ENCODE peak calls at places on chromosomes 2 and 18, in nine cellular contexts. X is right lobe of liver; C is PC-3; L is CD4-positive, alpha-beta memory T cell; Y is psoas muscle; U is mesendoderm; A is OCI-LY7; G is cardiac muscle cell; Z is fibroblast of lung. O is an unnamed sample. For H3K4me1, the result is how much of the 10 kb centered on the place peaks cover.

GRCh38 chr2:173122936-173123335 is 47.3 kb downstream of the MAP3K20 start:
- DNase-seq in X (no peak), C (no peak), L (no peak), Y (no peak), U (no peak), A (no peak), G (no peak), Z (no peak), O (peak)

GRCh38 chr2:111227716-111228141 is 107.0 kb downstream of the BCL2L11 start:
- DNase-seq in X (no peak), C (peak), L (no peak), Y (no peak), U (peak), A (no peak), G (peak), Z (peak), O (no peak)

GRCh38 chr2:55431982-55432627 is 12.4 kb upstream of the CCDC88A start:
- DNase-seq in X (no peak), C (peak), L (peak), Y (no peak), U (peak), A (peak), G (peak), Z (peak), O (peak)

GRCh38 chr2:120936476-120937334 is 201.0 kb downstream of the GLI2 start:
- DNase-seq in X (no peak), C (no peak), L (no peak), Y (peak), U (no peak), A (no peak), G (no peak), Z (no peak), O (peak)

GRCh38 chr2:109351164-109351756 is 222.3 kb downstream of the SH3RF3 start:
- DNase-seq in X (no peak), C (peak), L (no peak), Y (peak), U (no peak), A (no peak), G (peak), Z (peak), O (peak)

GRCh38 chr2:195532255-195532627 is 124.8 kb upstream of the SLC39A10 start:
- DNase-seq in X (no peak), C (no peak), L (no peak), Y (no peak), U (no peak), A (no peak), G (no peak), Z (no peak), O (no peak)

GRCh38 chr2:60555794-60556161 is 2.3 kb upstream of the BCL11A start:
- DNase-seq in X (no peak), C (no peak), L (no peak), Y (no peak), U (peak), A (peak), G (no peak), Z (no peak), O (no peak)

GRCh38 chr2:217162533-217162932 is 302.7 kb upstream of the TNP1 start:
- DNase-seq in X (no peak), C (peak), L (peak), Y (no peak), U (no peak), A (no peak), G (peak), Z (peak), O (peak)

GRCh38 chr18:61731169-61731568 is 161.6 kb downstream of the RNF152 start:
- DNase-seq in X (no peak), C (no peak), L (no peak), Y (no peak), U (no peak), A (no peak), G (peak), Z (peak), O (no peak)

GRCh38 chr2:182259629-182260150 is 167.1 kb downstream of the PDE1A start:
- DNase-seq in X (no peak), C (no peak), L (no peak), Y (no peak), U (no peak), A (no peak), G (peak), Z (peak), O (peak)

GRCh38 chr2:107607054-107607453 is 219.6 kb upstream of the RGPD4 start:
- DNase-seq in X (no peak), C (no peak), L (no peak), Y (no peak), U (no peak), A (no peak), G (no peak), Z (no peak), O (no peak)

GRCh38 chr2:32738939-32739338 is 111.1 kb downstream of the TTC27 start:
- DNase-seq in X (no peak), C (no peak), L (no peak), Y (no peak), U (no peak), A (no peak), G (peak), Z (peak), O (no peak)

GRCh38 chr18:34077599-34077998 is 147.1 kb downstream of the NOL4 start:
- DNase-seq in X (no peak), C (no peak), L (no peak), Y (no peak), U (no peak), A (no peak), G (no peak), Z (no peak), O (no peak)

DNA sequence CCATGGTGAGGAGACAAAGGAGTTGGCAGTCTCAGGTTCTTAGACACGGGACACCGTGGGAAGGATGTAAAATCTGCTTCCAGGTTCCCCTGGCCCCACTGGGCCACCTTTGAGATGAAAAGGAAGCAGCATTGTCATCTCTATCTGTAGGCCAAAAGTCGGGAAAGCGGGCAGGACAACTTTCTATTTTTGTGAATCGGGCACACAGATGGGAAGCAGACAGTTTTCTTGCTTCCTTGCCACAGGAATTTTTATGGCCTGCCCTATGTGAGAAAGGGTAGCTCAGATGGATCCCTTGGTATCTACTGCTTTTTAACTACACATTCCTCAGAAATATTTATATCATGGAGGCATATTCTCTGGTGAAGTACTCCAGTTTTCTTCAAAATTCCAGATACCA is 735.6 kb downstream of the CBLN2 start:
- DNase-seq in X (no peak), C (peak), L (no peak), Y (no peak), U (no peak), A (no peak), G (no peak), Z (no peak), O (no peak)
- H3K4me3 ChIP-seq in X (no peak), C (no peak), L (no peak), Y (no peak), U (no peak), A (no peak), G (no peak), Z (no peak), O (no peak)

GRCh38 chr2:20453087-20453486 is 6.2 kb downstream of the RHOB start:
- DNase-seq in X (no peak), C (no peak), L (no peak), Y (no peak), U (no peak), A (no peak), G (no peak), Z (no peak), O (no peak)
- H3K4me1 ChIP-seq in X (under half), C (under half), L (under half), Y (under half), U (under half), A (under half), G (under half), Z (under half), O (under half)

GRCh38 chr18:21978546-21979170 is 190.7 kb upstream of the GATA6 start:
- DNase-seq in X (no peak), C (no peak), L (no peak), Y (no peak), U (no peak), A (no peak), G (no peak), Z (no peak), O (no peak)

GRCh38 chr18:21979171-21979560 is 190.2 kb upstream of the GATA6 start:
- DNase-seq in X (no peak), C (no peak), L (no peak), Y (no peak), U (no peak), A (no peak), G (no peak), Z (no peak), O (no peak)

GRCh38 chr18:21980744-21981143 is 188.6 kb upstream of the GATA6 start:
- DNase-seq in X (peak), C (no peak), L (no peak), Y (no peak), U (peak), A (no peak), G (no peak), Z (no peak), O (no peak)

DNA sequence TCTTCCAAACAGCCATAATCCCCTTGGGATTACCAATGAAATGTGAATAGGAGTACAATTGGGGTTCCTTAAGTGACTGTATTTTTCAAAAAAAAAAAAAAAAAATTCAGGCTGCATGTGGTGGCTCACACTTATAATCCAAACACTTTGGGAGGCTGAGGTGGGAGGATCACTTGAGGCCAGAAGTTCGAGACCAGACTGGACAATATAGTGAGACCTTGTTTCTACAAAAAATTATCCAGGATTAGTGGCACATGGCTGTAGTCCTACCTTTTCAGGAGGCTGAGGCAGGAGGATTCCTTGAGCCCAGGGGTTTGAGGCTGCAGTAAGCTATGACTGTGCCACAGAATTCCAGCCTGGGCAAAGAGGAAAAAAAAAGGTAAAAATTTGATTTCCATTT is 189.6 kb upstream of the GATA6 start:
- DNase-seq in X (no peak), C (no peak), L (no peak), Y (no peak), U (no peak), A (no peak), G (no peak), Z (no peak), O (no peak)
- H3K27ac ChIP-seq in X (no peak), C (no peak), L (no peak), Y (no peak), U (no peak), A (no peak), G (peak), Z (no peak), O (no peak)

DNA sequence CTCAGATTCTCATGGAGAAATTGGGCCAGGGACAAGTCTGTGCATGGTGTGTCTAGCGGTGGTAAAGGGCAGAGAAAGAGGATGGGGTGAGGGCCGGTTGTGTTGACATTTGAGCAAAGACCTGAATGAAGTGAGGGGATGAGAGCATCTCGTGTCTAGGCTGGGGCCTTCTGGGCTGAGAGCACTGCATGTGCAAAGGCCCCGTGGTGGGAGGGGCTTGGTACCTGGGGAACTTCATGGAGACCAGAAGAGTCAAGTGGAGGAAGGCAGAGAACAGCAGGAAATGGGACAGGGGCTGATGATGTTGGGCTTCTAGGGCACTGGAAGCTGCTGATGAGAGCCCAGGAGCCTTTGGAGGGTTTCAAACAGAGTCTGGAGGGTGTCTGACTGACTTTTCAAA is 76.8 kb downstream of the SH3BP4 start:
- DNase-seq in X (no peak), C (no peak), L (no peak), Y (no peak), U (no peak), A (no peak), G (no peak), Z (no peak), O (no peak)
- H3K4me3 ChIP-seq in X (no peak), C (peak), L (no peak), Y (no peak), U (no peak), A (no peak), G (no peak), Z (no peak), O (no peak)

DNA sequence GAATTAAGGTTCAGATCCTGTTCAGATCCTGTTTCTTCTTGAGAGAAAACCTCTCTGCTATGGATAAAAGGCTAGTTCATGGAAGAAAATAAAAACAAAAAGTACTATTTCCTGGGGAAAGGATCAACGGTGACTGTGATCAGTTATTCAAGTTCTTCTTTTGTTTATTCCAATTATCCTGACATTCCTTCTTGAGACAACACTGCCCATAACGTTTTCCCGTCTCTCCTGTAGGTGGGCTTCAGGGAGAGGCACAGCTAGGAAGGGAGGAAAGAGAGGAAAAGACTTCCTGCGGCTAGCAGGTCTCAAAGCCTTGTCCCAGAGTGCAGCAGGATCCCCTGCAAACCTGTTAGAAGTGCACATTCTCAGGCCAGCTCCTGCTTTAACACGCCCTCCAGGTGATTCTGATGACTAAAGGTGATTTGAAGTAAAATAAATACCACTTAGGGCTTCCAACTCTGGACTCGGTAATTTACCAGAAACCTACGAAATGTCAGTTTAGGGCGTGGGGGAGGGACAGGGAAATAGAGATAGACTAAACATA is 4.5 kb upstream of the FHL2 start:
- DNase-seq in X (no peak), C (no peak), L (no peak), Y (no peak), U (peak), A (no peak), G (no peak), Z (no peak), O (no peak)
- H3K4me1 ChIP-seq in X (under half), C (under half), L (under half), Y (under half), U (under half), A (under half), G (under half), Z (under half), O (under half)

GRCh38 chr2:238569415-238570195 is 142.9 kb downstream of the ASB1 start:
- DNase-seq in X (no peak), C (no peak), L (no peak), Y (no peak), U (no peak), A (no peak), G (peak), Z (no peak), O (no peak)

GRCh38 chr2:238568455-238569414 is 142.0 kb downstream of the ASB1 start:
- DNase-seq in X (no peak), C (no peak), L (no peak), Y (no peak), U (no peak), A (no peak), G (no peak), Z (no peak), O (no peak)

GRCh38 chr2:238570926-238571325 is 144.2 kb downstream of the ASB1 start:
- DNase-seq in X (no peak), C (no peak), L (no peak), Y (no peak), U (no peak), A (no peak), G (no peak), Z (no peak), O (no peak)

GRCh38 chr2:238571626-238572372 is 145.1 kb downstream of the ASB1 start:
- DNase-seq in X (no peak), C (no peak), L (no peak), Y (no peak), U (no peak), A (no peak), G (no peak), Z (no peak), O (no peak)

GRCh38 chr2:238570391-238570790 is 143.7 kb downstream of the ASB1 start:
- DNase-seq in X (no peak), C (no peak), L (no peak), Y (no peak), U (no peak), A (no peak), G (no peak), Z (no peak), O (no peak)
- H3K27ac ChIP-seq in X (no peak), C (no peak), L (no peak), Y (no peak), U (no peak), A (no peak), G (no peak), Z (no peak), O (no peak)

GRCh38 chr2:43831438-43832294 is 7.0 kb downstream of the ABCG5 start:
- DNase-seq in X (no peak), C (no peak), L (no peak), Y (no peak), U (no peak), A (no peak), G (no peak), Z (no peak), O (no peak)

GRCh38 chr2:43837033-43837432 is 1.6 kb downstream of the ABCG5 start:
- DNase-seq in X (no peak), C (no peak), L (no peak), Y (no peak), U (no peak), A (no peak), G (no peak), Z (no peak), O (no peak)

GRCh38 chr2:43826305-43827250 is 12.1 kb downstream of the ABCG5 start:
- DNase-seq in X (no peak), C (no peak), L (no peak), Y (no peak), U (no peak), A (no peak), G (no peak), Z (no peak), O (no peak)

GRCh38 chr2:43837831-43838559 is 644 bp downstream of the ABCG5 start:
- DNase-seq in X (peak), C (no peak), L (no peak), Y (no peak), U (no peak), A (no peak), G (no peak), Z (no peak), O (no peak)

DNA sequence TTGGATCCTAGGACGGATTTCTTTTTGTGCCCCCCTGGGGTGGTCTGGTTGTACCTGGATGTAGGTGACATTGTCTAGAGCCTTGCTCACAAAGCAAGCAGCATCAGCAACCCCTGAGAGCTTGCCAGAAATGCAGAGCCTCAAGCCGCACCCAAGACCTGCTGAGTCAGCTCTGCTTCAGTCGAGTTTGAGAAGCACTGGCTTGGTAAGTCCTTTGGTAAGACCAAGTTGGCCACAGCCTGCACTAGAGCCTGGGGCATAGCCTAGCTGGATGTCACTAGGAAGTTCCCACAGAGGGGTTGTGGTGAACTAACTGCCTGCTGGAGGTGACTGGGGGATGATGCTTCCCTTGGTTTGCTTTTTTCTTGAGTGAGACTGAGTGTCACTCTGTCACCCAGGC is 6.2 kb downstream of the ABCG5 start:
- DNase-seq in X (no peak), C (peak), L (no peak), Y (no peak), U (no peak), A (no peak), G (peak), Z (peak), O (no peak)
- H3K4me3 ChIP-seq in X (no peak), C (no peak), L (no peak), Y (no peak), U (no peak), A (no peak), G (no peak), Z (no peak), O (no peak)

GRCh38 chr2:167827352-167828097 is 419.9 kb downstream of the STK39 start:
- DNase-seq in X (peak), C (no peak), L (no peak), Y (no peak), U (no peak), A (no peak), G (no peak), Z (no peak), O (no peak)
- H3K4me1 ChIP-seq in X (under half), C (under half), L (under half), Y (under half), U (under half), A (under half), G (under half), Z (under half), O (under half)